ENCODE peak calls at places on chromosomes 3 and 15, in five cellular contexts. V, Q, S, A and R are unnamed samples.

GRCh38 chr15:75024102-75024636 is 779 bp downstream of the PPCDC start:
- DNase-seq in S (no peak), A (no peak), Q (no peak), V (no peak), R (no peak)

GRCh38 chr15:90300988-90301715 is 35.7 kb downstream of the NGRN start:
- DNase-seq in V (peak), A (no peak), Q (peak), S (peak), R (no peak)

GRCh38 chr3:131386429-131386926 is 4.9 kb downstream of the NUDT16 start:
- DNase-seq in V (peak), A (no peak), S (no peak), Q (no peak), R (no peak)

GRCh38 chr3:186909078-186909853 is 21.1 kb upstream of the ST6GAL1 start:
- DNase-seq in A (no peak), V (no peak), Q (peak), S (no peak), R (no peak)

GRCh38 chr3:18062289-18063025 is 320.0 kb upstream of the TBC1D5 start:
- DNase-seq in S (no peak), Q (no peak), A (peak), V (no peak), R (no peak)

GRCh38 chr3:133820889-133821675 is 15.5 kb downstream of the SRPRB start:
- DNase-seq in Q (no peak), S (no peak), A (no peak), V (peak), R (no peak)

GRCh38 chr3:47323431-47324277 is 40.9 kb downstream of the KLHL18 start:
- DNase-seq in S (no peak), Q (no peak), A (no peak), V (no peak), R (no peak)

GRCh38 chr3:46380471-46381215 is 9.9 kb downstream of the CCR5 start:
- DNase-seq in S (peak), Q (no peak), A (no peak), V (no peak), R (no peak)

GRCh38 chr15:64187396-64188191 is 24.8 kb upstream of the PPIB start:
- DNase-seq in Q (no peak), A (no peak), V (no peak), S (no peak), R (no peak)

GRCh38 chr3:42898896-42899675 is 6.9 kb upstream of the ZNF662 start:
- DNase-seq in V (no peak), Q (no peak), S (no peak), A (no peak), R (no peak)

GRCh38 chr3:49785565-49786356 is 581 bp downstream of the IP6K1 start:
- DNase-seq in V (no peak), A (peak), S (peak), Q (no peak), R (no peak)

GRCh38 chr3:23859012-23859743 is 53.4 kb downstream of the UBE2E1 start:
- DNase-seq in V (no peak), S (no peak), A (no peak), Q (no peak), R (no peak)

GRCh38 chr3:74693696-74694393 is 79.4 kb upstream of the CNTN3 start:
- DNase-seq in A (no peak), V (no peak), S (no peak), Q (no peak), R (no peak)

GRCh38 chr3:75001330-75001729 is 386.9 kb upstream of the CNTN3 start:
- DNase-seq in V (no peak), Q (no peak), S (no peak), A (no peak), R (peak)

GRCh38 chr3:56762718-56763117 is 39.0 kb downstream of the ARHGEF3 start:
- DNase-seq in A (no peak), V (no peak), Q (no peak), S (no peak), R (no peak)

GRCh38 chr15:69912116-69912515 is 185.6 kb downstream of the TLE3 start:
- DNase-seq in S (peak), V (no peak), Q (no peak), A (no peak), R (no peak)

GRCh38 chr3:138479355-138479964 is 45.0 kb downstream of the ESYT3 start:
- DNase-seq in A (no peak), V (no peak), S (no peak), Q (no peak), R (peak)

GRCh38 chr15:77243146-77243545 is 172.2 kb upstream of the TSPAN3 start:
- DNase-seq in Q (no peak), V (no peak), S (no peak), A (no peak), R (no peak)

GRCh38 chr15:75065851-75066509 is 42.6 kb downstream of the PPCDC start:
- DNase-seq in Q (no peak), S (peak), V (no peak), A (no peak), R (no peak)

GRCh38 chr3:126616931-126617330 is 38.0 kb downstream of the TXNRD3 start:
- DNase-seq in A (no peak), S (no peak), Q (no peak), V (no peak), R (no peak)

GRCh38 chr3:170536712-170537111 is 49.2 kb downstream of the SLC7A14 start:
- DNase-seq in S (no peak), V (no peak), Q (no peak), A (no peak), R (no peak)

GRCh38 chr3:181711325-181712135 is at the start of gene SOX2:
- DNase-seq in V (no peak), Q (no peak), S (no peak), A (no peak), R (peak)

GRCh38 chr3:49899815-49900214 is 3.9 kb downstream of the MST1R start:
- DNase-seq in S (no peak), Q (no peak), V (no peak), A (no peak), R (no peak)

GRCh38 chr3:156664285-156665178 is 9.9 kb upstream of the TIPARP start:
- DNase-seq in Q (no peak), V (no peak), S (no peak), A (no peak), R (no peak)

GRCh38 chr3:169659096-169659521 is 4.4 kb downstream of the MECOM start:
- DNase-seq in Q (no peak), V (no peak), A (no peak), S (no peak), R (no peak)

GRCh38 chr3:128073807-128074206 is 21.6 kb downstream of the SEC61A1 start:
- DNase-seq in S (no peak), Q (no peak), V (no peak), A (no peak), R (no peak)

GRCh38 chr3:136728434-136728833 is 23.7 kb downstream of the STAG1 start:
- DNase-seq in A (no peak), S (no peak), V (no peak), Q (no peak), R (no peak)

GRCh38 chr15:66832679-66833078 is 130.6 kb downstream of the SMAD6 start:
- DNase-seq in S (no peak), Q (no peak), A (peak), V (no peak), R (no peak)

GRCh38 chr15:92104069-92104468 is 250.6 kb downstream of the SLCO3A1 start:
- DNase-seq in V (no peak), Q (no peak), A (no peak), S (no peak), R (no peak)

GRCh38 chr15:24747376-24747775 is 71.8 kb downstream of the NPAP1 start:
- DNase-seq in V (no peak), Q (no peak), A (no peak), S (no peak), R (no peak)

GRCh38 chr3:14358426-14359211 is 43.8 kb upstream of the SLC6A6 start:
- DNase-seq in S (no peak), A (peak), V (peak), Q (no peak), R (no peak)

GRCh38 chr3:192408007-192408655 is 319.2 kb downstream of the FGF12 start:
- DNase-seq in A (no peak), S (no peak), Q (no peak), V (no peak), R (no peak)

GRCh38 chr3:27596920-27597319 is 112.7 kb upstream of the SLC4A7 start:
- DNase-seq in V (no peak), S (no peak), Q (no peak), A (no peak), R (no peak)

GRCh38 chr15:75836953-75837321 is 6.3 kb upstream of the UBE2Q2 start:
- DNase-seq in V (no peak), Q (no peak), A (peak), S (no peak), R (no peak)

GRCh38 chr3:69695443-69695842 is 43.8 kb upstream of the MITF start:
- DNase-seq in A (no peak), S (no peak), V (no peak), Q (no peak), R (no peak)

GRCh38 chr3:169505577-169506155 is 157.8 kb downstream of the MECOM start:
- DNase-seq in Q (no peak), S (no peak), V (no peak), A (no peak), R (no peak)

GRCh38 chr15:101052681-101053121 is 133.5 kb downstream of the LRRK1 start:
- DNase-seq in V (peak), A (no peak), S (peak), Q (no peak), R (no peak)